ENCODE peak calls at places on chromosomes 2 and 18, in four cellular contexts. N is NCI-H1105 treated with DMSO at 0.1 percent for 48 hours; M is activated CD4-positive, alpha-beta T cell treated with anti-CD3 and anti-CD28 coated beads, Interleukin-2, amount 50 U/mL, for 1 hour; W is tibial nerve. V is an unnamed sample.

GRCh38 chr18:11962586-11962985 is 18.7 kb upstream of the IMPA2 start:
- DNase-seq in N (no peak), W (no peak), M (no peak), V (no peak)

GRCh38 chr18:36352384-36352783 is 54.9 kb downstream of the FHOD3 start:
- DNase-seq in W (no peak), M (no peak), N (no peak), V (peak)

GRCh38 chr2:168348076-168348475 is 100.7 kb upstream of the STK39 start:
- DNase-seq in M (no peak), N (peak), W (no peak), V (no peak)

GRCh38 chr2:136156411-136156810 is 38.5 kb upstream of the CXCR4 start:
- DNase-seq in M (no peak), N (no peak), W (no peak), V (no peak)

GRCh38 chr2:112217854-112218253 is 37.0 kb downstream of the ZC3H8 start:
- DNase-seq in N (no peak), W (no peak), M (no peak), V (no peak)

GRCh38 chr2:61151434-61151833 is 10.6 kb upstream of the C2orf74 start:
- DNase-seq in N (no peak), M (no peak), W (no peak), V (no peak)

GRCh38 chr2:68385232-68385906 is 20.3 kb downstream of the PLEK start:
- DNase-seq in W (no peak), M (no peak), N (no peak), V (no peak)

GRCh38 chr2:191757256-191757655 is 79.3 kb downstream of the NABP1 start:
- DNase-seq in W (no peak), N (no peak), M (no peak), V (no peak)

GRCh38 chr2:190267302-190267701 is 52.3 kb downstream of the HIBCH start:
- DNase-seq in W (no peak), N (no peak), M (no peak), V (no peak)

GRCh38 chr2:29697715-29698114 is 223.7 kb downstream of the ALK start:
- DNase-seq in M (no peak), N (no peak), W (no peak), V (no peak)

GRCh38 chr2:18546586-18546985 is 13.9 kb downstream of the RDH14 start:
- DNase-seq in W (no peak), N (no peak), M (no peak), V (no peak)

GRCh38 chr2:213551526-213551925 is 267.3 kb downstream of the SPAG16 start:
- DNase-seq in W (no peak), N (no peak), M (no peak), V (no peak)

GRCh38 chr2:19038096-19039015 is 320.1 kb downstream of the OSR1 start:
- DNase-seq in W (no peak), M (no peak), N (no peak), V (no peak)

GRCh38 chr2:238169021-238169707 is 10.4 kb downstream of the ERFE start:
- DNase-seq in N (no peak), M (no peak), W (peak), V (no peak)

GRCh38 chr2:134405641-134406081 is 151.8 kb downstream of the MGAT5 start:
- DNase-seq in N (no peak), M (no peak), W (no peak), V (no peak)

GRCh38 chr2:73290049-73290839 is 3.1 kb downstream of the EGR4 start:
- DNase-seq in N (peak), W (no peak), M (peak), V (no peak)

GRCh38 chr2:240991378-240992263 is 6.8 kb upstream of the SNED1 start:
- DNase-seq in M (no peak), W (peak), N (no peak), V (peak)

GRCh38 chr18:13145636-13146190 is 72.8 kb upstream of the LDLRAD4 start:
- DNase-seq in M (no peak), N (no peak), W (no peak), V (no peak)

GRCh38 chr2:186848873-186849578 is at the start of gene ZSWIM2:
- DNase-seq in N (peak), M (no peak), W (peak), V (no peak)

GRCh38 chr2:176725873-176726645 is 456.8 kb downstream of the MTX2 start:
- DNase-seq in W (no peak), N (no peak), M (no peak), V (no peak)

GRCh38 chr2:226464380-226464779 is 335.2 kb downstream of the IRS1 start:
- DNase-seq in M (no peak), W (no peak), N (no peak), V (no peak)

GRCh38 chr2:58357521-58357920 is 116.4 kb upstream of the FANCL start:
- DNase-seq in W (no peak), M (no peak), N (no peak), V (no peak)